ENCODE peak calls at places on chromosomes 2 and 18, in five cellular contexts. P is GM06990; J is kidney epithelial cell; Z is neuronal stem cell; R is CD8-positive, alpha-beta memory T cell. Q is an unnamed sample.

GRCh38 chr2:188159484-188159883 is 132.2 kb upstream of the GULP1 start:
- DNase-seq in J (no peak), Z (no peak), P (no peak), R (no peak), Q (no peak)

GRCh38 chr18:9612215-9612830 is 2.0 kb downstream of the PPP4R1 start:
- DNase-seq in J (no peak), Z (no peak), P (no peak), R (no peak), Q (peak; percentile 34)

GRCh38 chr2:118855451-118856279 is 8.2 kb upstream of the EN1 start:
- DNase-seq in J (peak; percentile 7), P (peak; percentile 80), R (peak; percentile 68), Z (peak; percentile 91), Q (peak; percentile 96)

GRCh38 chr2:197137826-197138480 is 172.6 kb downstream of the ANKRD44 start:
- DNase-seq in R (no peak), J (no peak), Z (no peak), P (no peak), Q (no peak)

GRCh38 chr2:121253674-121254240 is 31.2 kb downstream of the TFCP2L1 start:
- DNase-seq in R (no peak), J (no peak), P (no peak), Z (no peak), Q (no peak)

GRCh38 chr2:71801969-71802368 is 345.7 kb downstream of the CYP26B1 start:
- DNase-seq in P (no peak), Z (peak; percentile 30), R (no peak), J (no peak), Q (peak; percentile 88)

GRCh38 chr18:6785411-6785810 is 55.9 kb downstream of the ARHGAP28 start:
- DNase-seq in J (no peak), R (no peak), P (no peak), Z (no peak), Q (no peak)

GRCh38 chr2:162106146-162106551 is 32.1 kb upstream of the DPP4 start:
- DNase-seq in J (no peak), Z (no peak), R (no peak), P (no peak), Q (no peak)

GRCh38 chr2:120749506-120750431 is 14.1 kb downstream of the GLI2 start:
- DNase-seq in P (no peak), R (no peak), J (no peak), Z (no peak), Q (peak; percentile 54)

GRCh38 chr2:95276888-95277245 is 2.6 kb downstream of the PROM2 start:
- DNase-seq in R (no peak), Z (no peak), P (no peak), J (no peak), Q (no peak)

GRCh38 chr18:77059294-77059916 is 73.2 kb downstream of the MBP start:
- DNase-seq in J (no peak), R (no peak), P (no peak), Z (no peak), Q (peak; percentile 75)

GRCh38 chr2:233728723-233729301 is at the start of gene UGT1A3:
- DNase-seq in Z (no peak), J (no peak), P (no peak), R (no peak), Q (no peak)

GRCh38 chr2:205053827-205054410 is 508.6 kb downstream of the PARD3B start:
- DNase-seq in R (no peak), J (no peak), P (no peak), Z (no peak), Q (no peak)

GRCh38 chr2:184879671-184880070 is 281.3 kb downstream of the ZNF804A start:
- DNase-seq in P (no peak), Z (no peak), R (no peak), J (no peak), Q (no peak)

GRCh38 chr2:10339647-10340592 is 37.2 kb downstream of the HPCAL1 start:
- DNase-seq in R (no peak), Z (no peak), J (no peak), P (no peak), Q (no peak)

GRCh38 chr2:27320958-27321543 is 1.8 kb downstream of the MPV17 start:
- DNase-seq in J (peak; percentile 97), R (no peak), Z (no peak), P (no peak), Q (peak; percentile 81)

GRCh38 chr2:18244840-18245239 is 315.6 kb downstream of the RDH14 start:
- DNase-seq in J (no peak), P (no peak), Z (no peak), R (no peak), Q (peak; percentile 3)

GRCh38 chr2:14072338-14072737 is 560.2 kb upstream of the LRATD1 start:
- DNase-seq in J (no peak), R (no peak), P (no peak), Z (no peak), Q (no peak)

GRCh38 chr2:158457092-158457825 is 507 bp downstream of the PKP4 start:
- DNase-seq in R (peak; percentile 45), P (peak; percentile 83), J (no peak), Z (peak; percentile 61), Q (peak; percentile 73)

GRCh38 chr2:172735646-172736418 is at the start of gene RAPGEF4:
- DNase-seq in R (no peak), Z (peak; percentile 36), P (no peak), J (no peak), Q (peak; percentile 89)

GRCh38 chr2:174771631-174772491 is 7.6 kb upstream of the CHRNA1 start:
- DNase-seq in Z (peak; percentile 75), R (no peak), P (no peak), J (no peak), Q (peak; percentile 70)

GRCh38 chr2:220178991-220179695 is 551.7 kb downstream of the SLC4A3 start:
- DNase-seq in Z (no peak), P (no peak), R (no peak), J (no peak), Q (no peak)

GRCh38 chr2:98607741-98608117 is 583 bp downstream of the COA5 start:
- DNase-seq in Z (no peak), P (no peak), R (no peak), J (no peak), Q (no peak)

GRCh38 chr2:212227755-212228154 is 310.8 kb downstream of the ERBB4 start:
- DNase-seq in R (no peak), J (peak; percentile 42), Z (no peak), P (no peak), Q (no peak)

GRCh38 chr2:63189026-63189425 is 138.4 kb downstream of the OTX1 start:
- DNase-seq in R (no peak), Z (no peak), J (no peak), P (no peak), Q (peak; percentile 60)

GRCh38 chr2:241617431-241618154 is 19.4 kb downstream of the THAP4 start:
- DNase-seq in P (no peak), J (no peak), Z (no peak), R (peak; percentile 20), Q (no peak)

GRCh38 chr2:174573621-174574081 is 24.0 kb downstream of the WIPF1 start:
- DNase-seq in R (no peak), J (no peak), Z (no peak), P (no peak), Q (peak; percentile 37)

GRCh38 chr18:13437801-13438506 is 219.4 kb downstream of the LDLRAD4 start:
- DNase-seq in J (no peak), P (no peak), Z (no peak), R (no peak), Q (no peak)

GRCh38 chr2:2147024-2147900 is 183.8 kb downstream of the MYT1L start:
- DNase-seq in P (no peak), J (no peak), Z (no peak), R (no peak), Q (peak; percentile 57)

GRCh38 chr2:73418343-73418742 is 32.7 kb downstream of the ALMS1 start:
- DNase-seq in P (no peak), J (no peak), R (no peak), Z (no peak), Q (no peak)

GRCh38 chr2:98507940-98508689 is 63.5 kb downstream of the INPP4A start:
- DNase-seq in Z (no peak), R (no peak), J (no peak), P (no peak), Q (no peak)

GRCh38 chr2:178428396-178428806 is 22.6 kb downstream of the PRKRA start:
- DNase-seq in Z (no peak), P (no peak), R (no peak), J (no peak), Q (no peak)

GRCh38 chr18:62566199-62566598 is 43.4 kb downstream of the ZCCHC2 start:
- DNase-seq in R (no peak), J (no peak), Z (no peak), P (no peak), Q (peak; percentile 58)

GRCh38 chr18:3061581-3062416 is 48.9 kb upstream of the LPIN2 start:
- DNase-seq in P (no peak), R (peak; percentile 19), J (no peak), Z (no peak), Q (no peak)

GRCh38 chr18:7746106-7746505 is 179.0 kb downstream of the PTPRM start:
- DNase-seq in Z (no peak), J (no peak), R (no peak), P (no peak), Q (no peak)

GRCh38 chr18:76821875-76822509 is 365 bp upstream of the ZNF236 start:
- DNase-seq in J (no peak), P (peak; percentile 78), Z (peak; percentile 40), R (peak; percentile 61), Q (peak; percentile 96)

GRCh38 chr2:122074201-122074600 is 318.8 kb downstream of the TSN start:
- DNase-seq in J (no peak), R (no peak), P (no peak), Z (no peak), Q (no peak)

GRCh38 chr2:241703128-241703604 is 1.3 kb downstream of the ING5 start:
- DNase-seq in J (no peak), P (no peak), Z (no peak), R (no peak), Q (no peak)

GRCh38 chr18:56003651-56004050 is 415.7 kb upstream of the TCF4 start:
- DNase-seq in R (no peak), P (no peak), J (no peak), Z (no peak), Q (no peak)
- H3K4me3 ChIP-seq in R (no peak overlapping the region), P (no peak overlapping the region), J (no peak overlapping the region), Z (no peak overlapping the region), Q (no peak overlapping the region)

GRCh38 chr2:66445781-66446177 is 10.9 kb downstream of the MEIS1 start:
- DNase-seq in R (no peak), J (no peak), P (no peak), Z (no peak), Q (peak; percentile 84)
- H3K27me3 ChIP-seq in R (peaks cover 6% of the 10 kb centered on the region), J (peaks cover 37% of the 10 kb centered on the region), P (no peaks in the 10 kb centered on the region), Z (peaks cover 3% of the 10 kb centered on the region), Q (peaks cover 70% of the 10 kb centered on the region)

DNA sequence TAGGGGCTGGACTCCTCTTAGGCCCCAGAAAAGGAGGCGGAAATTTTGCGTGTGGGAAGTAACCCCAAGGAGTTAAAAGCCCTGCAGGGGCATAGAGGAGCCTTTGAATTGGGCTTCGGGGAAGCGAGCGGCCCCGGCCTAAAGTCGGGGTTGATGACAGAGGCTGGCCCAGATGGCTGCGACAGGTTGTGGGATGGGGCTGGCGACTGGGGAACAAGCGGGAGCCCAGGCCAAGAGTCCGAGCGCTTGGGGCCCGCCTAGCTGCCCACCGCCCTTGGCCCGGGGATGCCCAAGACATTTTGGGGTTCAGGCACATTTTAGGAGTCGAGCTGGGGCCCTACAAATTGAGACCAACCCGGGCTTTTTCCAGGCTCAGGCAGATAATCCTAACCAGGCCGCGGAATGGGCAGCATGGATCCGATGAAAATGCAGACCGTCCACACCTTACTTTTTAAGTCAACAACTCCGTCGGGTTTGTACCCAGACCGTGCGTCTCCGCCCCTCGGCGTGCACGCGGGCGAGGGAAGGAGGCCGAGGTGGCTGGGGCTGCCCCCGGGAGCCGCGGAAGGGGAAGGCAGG is 537 bp downstream of the RTKN start:
- DNase-seq in R (no peak), Z (peak; percentile 43), J (no peak), P (no peak), Q (peak; percentile 76)
- H3K4me3 ChIP-seq in R (no peak overlapping the region), Z (peak overlapping the region; percentile 59), J (peak overlapping the region; percentile 72), P (peak overlapping the region; percentile 26), Q (peak overlapping the region; percentile 98)

GRCh38 chr2:217932661-217933325 is 70.0 kb downstream of the TNS1 start:
- DNase-seq in R (no peak), P (no peak), J (no peak), Z (no peak), Q (peak; percentile 38)
- H3K27me3 ChIP-seq in R (peaks cover 4% of the 10 kb centered on the region), P (peaks cover 1% of the 10 kb centered on the region), J (no peaks in the 10 kb centered on the region), Z (no peaks in the 10 kb centered on the region), Q (no peaks in the 10 kb centered on the region)